ENCODE peak calls at places on chromosome 16, in seven cellular contexts. P is effector memory CD4-positive, alpha-beta T cell; K is tibial nerve; M is mesenchymal stem cell; Y is AG04450; A is DMS79; G is ELR. X is an unnamed sample.

GRCh38 chr16:27847030-27847550 is 216.4 kb downstream of the GSG1L start:
- DNase-seq in P (no peak), K (no peak), M (peak), Y (no peak), A (no peak), G (peak), X (peak)

GRCh38 chr16:49958474-49958873 is 66.6 kb upstream of the CNEP1R1 start:
- DNase-seq in P (no peak), K (no peak), M (no peak), Y (no peak), A (no peak), G (no peak), X (no peak)

GRCh38 chr16:21167360-21167759 is 8.9 kb downstream of the LDAF1 start:
- DNase-seq in P (no peak), K (no peak), M (peak), Y (peak), A (no peak), G (peak), X (peak)

GRCh38 chr16:69741951-69742904 is 12.5 kb downstream of the NOB1 start:
- DNase-seq in P (no peak), K (peak), M (peak), Y (no peak), A (no peak), G (peak), X (no peak)

GRCh38 chr16:49639739-49640388 is 216.0 kb downstream of the ZNF423 start:
- DNase-seq in P (no peak), K (no peak), M (peak), Y (peak), A (no peak), G (no peak), X (peak)

GRCh38 chr16:73713817-73714495 is 582.7 kb upstream of the PSMD7 start:
- DNase-seq in P (no peak), K (peak), M (no peak), Y (no peak), A (no peak), G (peak), X (no peak)

GRCh38 chr16:63553980-63554379 is 1517.7 kb upstream of the CDH8 start:
- DNase-seq in P (no peak), K (no peak), M (no peak), Y (no peak), A (no peak), G (no peak), X (no peak)

GRCh38 chr16:2953706-2954105 is 10.4 kb upstream of the KREMEN2 start:
- DNase-seq in P (no peak), K (no peak), M (no peak), Y (no peak), A (no peak), G (no peak), X (no peak)

GRCh38 chr16:3580271-3580670 is 3.1 kb upstream of the NLRC3 start:
- DNase-seq in P (no peak), K (no peak), M (no peak), Y (no peak), A (no peak), G (no peak), X (peak)

GRCh38 chr16:2511128-2511785 is 2.5 kb upstream of the ATP6V0C start:
- DNase-seq in P (no peak), K (peak), M (peak), Y (peak), A (no peak), G (peak), X (peak)

GRCh38 chr16:684067-684794 is at the start of gene JMJD8:
- DNase-seq in P (peak), K (peak), M (peak), Y (peak), A (peak), G (peak), X (peak)

GRCh38 chr16:3961449-3961849 is 80.9 kb upstream of the CREBBP start:
- DNase-seq in P (no peak), K (no peak), M (no peak), Y (no peak), A (no peak), G (peak), X (no peak)

GRCh38 chr16:8849411-8850011 is 19.3 kb downstream of the CARHSP1 start:
- DNase-seq in P (no peak), K (no peak), M (peak), Y (no peak), A (no peak), G (peak), X (peak)

GRCh38 chr16:64738321-64738960 is 383.4 kb downstream of the CDH11 start:
- DNase-seq in P (no peak), K (no peak), M (peak), Y (peak), A (no peak), G (no peak), X (peak)

GRCh38 chr16:80015566-80015965 is 415.0 kb upstream of the MAF start:
- DNase-seq in P (no peak), K (no peak), M (peak), Y (no peak), A (no peak), G (peak), X (no peak)

GRCh38 chr16:70433456-70434103 is 5.3 kb downstream of the ST3GAL2 start:
- DNase-seq in P (no peak), K (no peak), M (peak), Y (no peak), A (no peak), G (peak), X (peak)